ENCODE peak calls at places on chromosome 18, in six cellular contexts. Y is endothelial cell of umbilical vein, P is hepatocyte, C is GM23248, G is HepG2, U is IMR-90. H is an unnamed sample.

GRCh38 chr18:6994719-6995430 is 122.7 kb downstream of the LAMA1 start:
- DNase-seq in P (no peak), Y (no peak), G (no peak), U (no peak), C (peak), H (peak)

GRCh38 chr18:44411971-44412370 is 268.7 kb upstream of the SETBP1 start:
- DNase-seq in Y (no peak), C (peak), U (no peak), P (no peak), G (no peak), H (no peak)

GRCh38 chr18:21272016-21272582 is 30.1 kb downstream of the GREB1L start:
- DNase-seq in U (no peak), P (no peak), Y (no peak), G (no peak), C (no peak), H (no peak)

GRCh38 chr18:23487738-23488625 is 15.3 kb upstream of the RMC1 start:
- DNase-seq in P (peak), G (peak), C (peak), Y (peak), U (peak), H (peak)

GRCh38 chr18:42052137-42052708 is 97.2 kb downstream of the PIK3C3 start:
- DNase-seq in U (peak), C (peak), P (peak), Y (peak), G (no peak), H (peak)

GRCh38 chr18:80034852-80035406 is 695 bp downstream of the RBFA start:
- DNase-seq in P (no peak), U (no peak), Y (peak), G (no peak), C (peak), H (peak)

GRCh38 chr18:76384114-76384790 is 110.8 kb downstream of the ZNF516 start:
- DNase-seq in C (no peak), Y (no peak), U (no peak), P (no peak), G (no peak), H (no peak)

GRCh38 chr18:77086034-77086433 is 46.5 kb downstream of the MBP start:
- DNase-seq in P (no peak), C (peak), Y (peak), U (peak), G (no peak), H (peak)

GRCh38 chr18:25921677-25922421 is 168.6 kb downstream of the SS18 start:
- DNase-seq in U (peak), C (peak), P (peak), G (peak), Y (peak), H (peak)

GRCh38 chr18:13310286-13310685 is 91.7 kb downstream of the LDLRAD4 start:
- DNase-seq in P (no peak), G (no peak), C (no peak), Y (no peak), U (no peak), H (no peak)

GRCh38 chr18:57095884-57096283 is 51.0 kb upstream of the BOD1L2 start:
- DNase-seq in U (no peak), C (no peak), P (no peak), G (no peak), Y (peak), H (no peak)

GRCh38 chr18:80109676-80110078 is 615 bp downstream of the ADNP2 start:
- DNase-seq in G (no peak), U (peak), P (peak), C (peak), Y (peak), H (peak)

GRCh38 chr18:55416791-55417190 is 171.2 kb downstream of the TCF4 start:
- DNase-seq in Y (no peak), C (no peak), U (no peak), G (no peak), P (no peak), H (no peak)

GRCh38 chr18:3012306-3012919 is 531 bp downstream of the LPIN2 start:
- DNase-seq in G (no peak), Y (peak), C (peak), U (peak), P (peak), H (peak)

GRCh38 chr18:23073996-23074606 is 61.2 kb upstream of the CABLES1 start:
- DNase-seq in Y (peak), P (no peak), C (peak), G (no peak), U (no peak), H (no peak)

GRCh38 chr18:5600376-5601071 is 56.7 kb upstream of the EPB41L3 start:
- DNase-seq in Y (peak), P (peak), G (peak), U (peak), C (peak), H (peak)

GRCh38 chr18:78804206-78805030 is 175.2 kb upstream of the SALL3 start:
- DNase-seq in U (no peak), Y (no peak), G (no peak), P (no peak), C (no peak), H (no peak)

GRCh38 chr18:24940416-24940815 is 411.6 kb downstream of the ZNF521 start:
- DNase-seq in C (no peak), Y (no peak), P (no peak), U (no peak), G (no peak), H (no peak)

GRCh38 chr18:46211816-46212215 is 107.6 kb downstream of the HAUS1 start:
- DNase-seq in U (peak), C (peak), Y (peak), P (no peak), G (no peak), H (peak)

GRCh38 chr18:42105382-42105781 is 150.3 kb downstream of the PIK3C3 start:
- DNase-seq in G (no peak), P (no peak), Y (no peak), C (no peak), U (no peak), H (no peak)

GRCh38 chr18:70636991-70637390 is 348.1 kb downstream of the SOCS6 start:
- DNase-seq in P (no peak), U (no peak), C (peak), Y (no peak), G (no peak), H (peak)

GRCh38 chr18:32576296-32576916 is 105.7 kb upstream of the GAREM1 start:
- DNase-seq in Y (peak), G (peak), P (peak), U (peak), C (peak), H (peak)

GRCh38 chr18:495452-495851 is 5.0 kb downstream of the COLEC12 start:
- DNase-seq in C (no peak), P (no peak), G (no peak), U (no peak), Y (no peak), H (no peak)

GRCh38 chr18:55351220-55351619 is 236.8 kb downstream of the TCF4 start:
- DNase-seq in G (no peak), Y (peak), P (no peak), U (peak), C (peak), H (no peak)

DNA sequence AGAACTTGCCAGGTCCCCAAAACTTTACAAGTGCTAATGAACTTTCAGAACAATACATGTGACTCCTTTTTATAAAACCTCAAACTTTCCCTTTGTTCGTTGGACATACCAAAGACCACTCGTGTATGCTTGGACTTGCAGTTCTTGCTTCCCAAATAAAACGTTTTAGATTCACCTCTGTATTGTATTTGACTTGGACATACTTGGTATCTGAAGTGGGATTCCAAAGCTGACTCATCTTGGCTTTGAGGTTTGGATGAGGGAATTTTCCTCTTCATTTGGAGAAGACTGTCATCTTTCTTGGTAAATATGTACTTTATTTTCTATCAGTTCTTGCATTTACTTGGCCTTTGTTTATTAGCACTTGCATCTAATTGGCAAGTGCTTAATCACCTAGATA is 8.0 kb upstream of the CYB5A start:
- DNase-seq in U (peak), Y (no peak), G (peak), C (peak), P (no peak), H (peak)
- H2AFZ ChIP-seq in U (no peak), Y (no peak), G (no peak), C (no peak), P (no peak), H (no peak)

GRCh38 chr18:10376735-10377134 is 77.7 kb upstream of the APCDD1 start:
- DNase-seq in C (no peak), G (no peak), Y (no peak), U (no peak), P (peak), H (no peak)

GRCh38 chr18:10377956-10378355 is 76.5 kb upstream of the APCDD1 start:
- DNase-seq in Y (no peak), G (no peak), P (no peak), U (peak), C (peak), H (no peak)

GRCh38 chr18:10379511-10379910 is 74.9 kb upstream of the APCDD1 start:
- DNase-seq in P (no peak), U (peak), C (peak), Y (no peak), G (no peak), H (peak)

GRCh38 chr18:10381516-10381915 is 72.9 kb upstream of the APCDD1 start:
- DNase-seq in U (peak), C (no peak), Y (no peak), G (no peak), P (no peak), H (no peak)

DNA sequence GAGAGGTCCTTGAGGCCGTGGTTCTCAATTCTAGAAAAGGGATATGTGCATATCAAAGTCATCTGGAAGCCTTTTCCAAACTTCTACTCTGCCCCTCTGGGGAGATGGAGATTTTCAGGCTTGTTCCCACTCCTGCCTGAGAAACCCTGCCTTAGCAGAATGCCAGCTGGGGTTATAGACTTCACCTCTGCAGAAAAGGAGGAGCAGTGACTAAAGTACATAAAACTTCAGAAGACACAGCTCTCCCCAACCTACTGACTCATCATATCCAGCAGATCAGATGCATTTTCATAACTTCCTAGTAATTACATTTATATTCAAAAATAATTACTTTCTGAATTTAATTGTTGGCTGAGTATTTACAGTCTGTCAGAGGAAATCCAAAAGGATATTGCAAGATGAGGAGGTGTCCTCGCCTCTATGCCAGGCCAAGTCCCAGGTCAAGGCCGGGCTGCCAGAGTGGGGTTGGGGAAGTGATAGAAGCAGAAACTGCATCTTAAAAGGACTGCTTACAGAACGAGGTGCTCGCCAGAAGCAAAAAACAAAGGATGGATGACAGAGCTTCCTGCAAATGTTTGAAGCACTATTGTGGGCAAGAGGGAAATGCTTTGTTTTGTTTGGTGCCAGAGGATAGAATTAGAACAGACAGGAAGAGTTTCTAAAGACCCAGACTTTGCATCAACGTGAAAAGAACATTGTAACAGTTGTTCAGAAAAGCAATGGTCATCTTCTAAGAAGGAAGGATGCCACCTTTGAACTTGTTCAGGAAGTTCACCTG is 75.6 kb upstream of the APCDD1 start:
- DNase-seq in Y (peak), C (peak), U (peak), P (no peak), G (no peak), H (no peak)
- H2AFZ ChIP-seq in Y (no peak), C (peak), U (peak), P (no peak), G (no peak), H (no peak)

GRCh38 chr18:63148449-63149199 is 170.9 kb downstream of the BCL2 start:
- DNase-seq in G (no peak), C (peak), Y (no peak), P (no peak), U (peak), H (no peak)

GRCh38 chr18:63147973-63148372 is 171.6 kb downstream of the BCL2 start:
- DNase-seq in U (no peak), G (no peak), Y (no peak), C (peak), P (no peak), H (no peak)

GRCh38 chr18:63144748-63145147 is 174.8 kb downstream of the BCL2 start:
- DNase-seq in G (no peak), U (no peak), Y (no peak), P (no peak), C (no peak), H (no peak)

GRCh38 chr18:63147010-63147409 is 172.6 kb downstream of the BCL2 start:
- DNase-seq in C (no peak), P (no peak), U (no peak), Y (no peak), G (no peak), H (no peak)

GRCh38 chr18:63146185-63146584 is 173.4 kb downstream of the BCL2 start:
- DNase-seq in Y (no peak), P (no peak), G (no peak), C (no peak), U (no peak), H (no peak)
- H2AFZ ChIP-seq in Y (no peak), P (no peak), G (no peak), C (peak), U (peak), H (no peak)

GRCh38 chr18:33733376-33733775 is 155.4 kb downstream of the ASXL3 start:
- DNase-seq in Y (no peak), C (no peak), U (no peak), G (no peak), P (no peak), H (no peak)

GRCh38 chr18:33735428-33735827 is 157.4 kb downstream of the ASXL3 start:
- DNase-seq in U (no peak), C (no peak), G (no peak), P (no peak), Y (no peak), H (no peak)

GRCh38 chr18:33729556-33729955 is 151.5 kb downstream of the ASXL3 start:
- DNase-seq in G (no peak), C (no peak), Y (no peak), U (no peak), P (no peak), H (no peak)
- H2AFZ ChIP-seq in G (no peak), C (no peak), Y (no peak), U (no peak), P (no peak), H (no peak)

DNA sequence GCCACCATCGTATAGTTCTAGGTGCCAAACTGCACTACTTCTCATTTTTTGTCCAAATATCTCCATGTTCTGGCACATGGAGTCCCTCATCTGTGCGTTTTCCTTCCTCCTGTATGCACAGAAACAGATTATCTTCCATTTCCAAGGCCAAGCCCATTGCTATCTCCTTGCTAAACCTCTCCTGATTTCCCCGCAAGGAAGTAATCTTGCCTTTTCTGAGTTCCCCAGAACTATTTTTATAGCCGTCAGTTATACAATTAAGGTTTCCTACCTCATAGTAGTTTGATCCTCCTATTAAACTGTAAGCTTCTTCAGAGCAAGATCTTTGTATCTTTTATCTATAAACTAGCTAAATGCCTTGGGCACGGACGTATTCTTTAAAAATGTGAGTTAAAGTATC is 7.2 kb downstream of the DSG2 start:
- DNase-seq in Y (no peak), C (no peak), U (no peak), P (no peak), G (no peak), H (no peak)
- H2AFZ ChIP-seq in Y (no peak), C (no peak), U (no peak), P (no peak), G (no peak), H (no peak)

GRCh38 chr18:59469463-59470180 is 110.6 kb upstream of the LMAN1 start:
- DNase-seq in G (no peak), P (no peak), C (no peak), Y (no peak), U (no peak), H (no peak)
- H2AFZ ChIP-seq in G (no peak), P (no peak), C (no peak), Y (no peak), U (no peak), H (no peak)

GRCh38 chr18:69616114-69616513 is 215.4 kb downstream of the DOK6 start:
- DNase-seq in U (no peak), G (no peak), P (no peak), C (no peak), Y (no peak), H (no peak)
- H2AFZ ChIP-seq in U (no peak), G (no peak), P (no peak), C (no peak), Y (no peak), H (no peak)